ENCODE peak calls at places on chromosomes 2 and 18, in seven cellular contexts. B, L, S, Z, Q, H and M are unnamed samples.

GRCh38 chr2:234251326-234252271 is 201.1 kb downstream of the SPP2 start:
- DNase-seq in B (peak; percentile 99), L (no peak), S (no peak), Z (no peak), Q (no peak), H (no peak), M (no peak)

GRCh38 chr2:120481446-120482194 is 135.7 kb downstream of the INHBB start:
- DNase-seq in B (no peak), L (no peak), S (no peak), Z (no peak), Q (no peak), H (no peak), M (no peak)

GRCh38 chr2:88133875-88134274 is 6.0 kb upstream of the FABP1 start:
- DNase-seq in B (no peak), L (no peak), S (no peak), Z (no peak), Q (no peak), H (no peak), M (no peak)

GRCh38 chr2:140276661-140277060 is 1496.5 kb upstream of the NXPH2 start:
- DNase-seq in B (no peak), L (no peak), S (no peak), Z (no peak), Q (no peak), H (no peak), M (no peak)

GRCh38 chr2:108444941-108445840 is 3.8 kb upstream of the GCC2 start:
- DNase-seq in B (no peak), L (no peak), S (peak; percentile 75), Z (no peak), Q (no peak), H (no peak), M (no peak)

GRCh38 chr2:37780097-37780676 is 108.7 kb upstream of the CDC42EP3 start:
- DNase-seq in B (no peak), L (no peak), S (no peak), Z (no peak), Q (no peak), H (no peak), M (no peak)

GRCh38 chr18:64513401-64513800 is 364.5 kb upstream of the LINC00305 start:
- DNase-seq in B (no peak), L (no peak), S (no peak), Z (no peak), Q (no peak), H (no peak), M (no peak)

GRCh38 chr18:29749699-29750098 is 1292.8 kb downstream of the DSC3 start:
- DNase-seq in B (peak; percentile 54), L (no peak), S (no peak), Z (no peak), Q (no peak), H (no peak), M (no peak)

GRCh38 chr2:43294973-43295603 is 68.7 kb upstream of the ZFP36L2 start:
- DNase-seq in B (no peak), L (no peak), S (peak; percentile 28), Z (no peak), Q (no peak), H (no peak), M (no peak)

GRCh38 chr2:17051558-17051957 is 385.9 kb upstream of the CYRIA start:
- DNase-seq in B (no peak), L (no peak), S (no peak), Z (no peak), Q (no peak), H (no peak), M (no peak)

GRCh38 chr2:218012306-218012705 is 9.5 kb upstream of the TNS1 start:
- DNase-seq in B (no peak), L (no peak), S (no peak), Z (no peak), Q (no peak), H (no peak), M (no peak)

GRCh38 chr2:68362069-68362468 is 3.0 kb upstream of the PLEK start:
- DNase-seq in B (peak; percentile 14), L (peak; percentile 24), S (peak; percentile 93), Z (peak; percentile 62), Q (peak; percentile 95), H (peak; percentile 73), M (peak; percentile 89)

GRCh38 chr2:149049142-149049541 is 10.6 kb downstream of the LYPD6B start:
- DNase-seq in B (peak; percentile 37), L (no peak), S (no peak), Z (no peak), Q (no peak), H (no peak), M (no peak)

GRCh38 chr2:106054336-106054735 is 139.8 kb downstream of the UXS1 start:
- DNase-seq in B (no peak), L (no peak), S (no peak), Z (no peak), Q (no peak), H (no peak), M (no peak)

DNA sequence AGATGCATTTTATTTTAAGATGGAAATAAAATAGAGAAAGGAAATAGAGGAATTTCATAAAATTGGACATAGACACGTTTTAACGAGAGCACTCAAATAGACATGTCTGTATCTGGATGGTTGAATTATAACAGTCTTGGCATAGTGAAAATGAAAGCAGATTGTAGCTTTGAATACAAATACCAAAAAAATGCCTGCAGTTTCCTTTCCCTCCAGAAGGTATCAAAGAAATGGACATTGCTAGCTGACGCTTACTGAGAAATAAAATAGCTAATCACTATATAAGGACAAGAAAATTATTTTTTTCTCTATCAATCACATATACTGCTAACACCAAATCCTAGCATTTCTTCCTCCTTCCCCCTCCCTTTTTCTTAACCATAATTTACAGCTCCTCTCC is 11.4 kb upstream of the MAPRE2 start:
- DNase-seq in B (no peak), L (no peak), S (no peak), Z (no peak), Q (peak; percentile 54), H (peak; percentile 36), M (no peak)
- TF ChIP-seq CTCF in B (peak; percentile 21), L (no peak), S (no peak), Z (no peak), Q (no peak), H (no peak), M (peak; percentile 28)

GRCh38 chr2:23293756-23294155 is 91.2 kb upstream of the KLHL29 start:
- DNase-seq in B (no peak), L (no peak), S (no peak), Z (no peak), Q (no peak), H (no peak), M (no peak)

GRCh38 chr2:23293063-23293462 is 91.9 kb upstream of the KLHL29 start:
- DNase-seq in B (no peak), L (no peak), S (peak; percentile 37), Z (no peak), Q (no peak), H (no peak), M (no peak)

GRCh38 chr2:23291274-23291673 is 93.7 kb upstream of the KLHL29 start:
- DNase-seq in B (no peak), L (no peak), S (no peak), Z (no peak), Q (no peak), H (no peak), M (no peak)

GRCh38 chr2:23292024-23292423 is 93.0 kb upstream of the KLHL29 start:
- DNase-seq in B (no peak), L (no peak), S (peak; percentile 16), Z (no peak), Q (peak; percentile 4), H (no peak), M (no peak)

GRCh38 chr2:23294238-23294637 is 90.7 kb upstream of the KLHL29 start:
- DNase-seq in B (no peak), L (no peak), S (peak; percentile 8), Z (no peak), Q (no peak), H (no peak), M (peak; percentile 2)
- TF ChIP-seq CTCF in B (no peak), L (no peak), S (peak; percentile 16), Z (no peak), Q (no peak), H (no peak), M (no peak)

GRCh38 chr2:112670521-112671022 is 24.8 kb downstream of the SLC20A1 start:
- DNase-seq in B (no peak), L (no peak), S (no peak), Z (no peak), Q (no peak), H (no peak), M (no peak)
- TF ChIP-seq CTCF in B (no peak), L (no peak), S (no peak), Z (no peak), Q (no peak), H (no peak), M (no peak)

GRCh38 chr2:211049321-211050018 is 493.1 kb downstream of the CPS1 start:
- DNase-seq in B (no peak), L (no peak), S (no peak), Z (no peak), Q (no peak), H (no peak), M (no peak)

DNA sequence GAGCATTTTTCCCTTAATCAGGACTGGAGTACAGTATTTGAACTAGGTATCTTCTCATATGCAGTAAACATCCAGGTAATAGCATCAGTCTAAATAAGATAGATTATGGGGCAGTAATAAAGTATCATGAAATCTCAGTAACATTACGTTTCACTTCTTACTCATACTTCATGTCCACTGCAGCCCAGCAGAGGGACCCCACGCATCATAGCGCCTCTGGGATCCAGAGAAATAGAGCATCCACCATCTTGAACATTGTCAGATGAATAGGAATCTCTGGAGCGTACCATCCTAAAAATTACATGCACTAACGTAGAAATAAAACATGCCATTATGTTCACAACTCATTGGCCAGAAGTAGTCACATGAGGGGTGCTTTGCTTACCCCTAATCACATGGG is 499.0 kb downstream of the CPS1 start:
- DNase-seq in B (no peak), L (no peak), S (peak; percentile 11), Z (no peak), Q (no peak), H (no peak), M (no peak)
- TF ChIP-seq CTCF in B (no peak), L (peak; percentile 57), S (no peak), Z (no peak), Q (no peak), H (no peak), M (no peak)

GRCh38 chr2:163133602-163134001 is 295.0 kb upstream of the KCNH7 start:
- DNase-seq in B (no peak), L (no peak), S (no peak), Z (no peak), Q (no peak), H (no peak), M (no peak)

DNA sequence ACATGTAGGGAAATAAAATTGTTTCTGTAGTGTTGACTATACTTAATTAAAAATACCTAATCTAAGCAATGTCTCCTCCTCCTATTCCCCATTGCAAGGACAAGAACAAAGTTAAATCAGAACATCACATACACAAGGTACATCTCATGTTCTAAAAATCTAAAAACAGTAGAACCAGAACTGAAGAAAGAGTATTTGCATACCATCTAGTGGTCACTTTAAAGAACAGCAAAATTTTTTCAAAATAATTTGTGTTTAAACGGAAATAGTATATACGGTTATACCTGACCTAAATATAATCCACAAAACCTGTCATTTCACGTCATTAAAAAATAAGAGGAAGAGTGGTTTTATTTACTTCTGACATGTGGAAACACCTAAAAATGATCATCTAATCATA is 294.3 kb upstream of the KCNH7 start:
- DNase-seq in B (no peak), L (no peak), S (peak; percentile 18), Z (no peak), Q (no peak), H (no peak), M (no peak)
- TF ChIP-seq CTCF in B (peak; percentile 31), L (peak; percentile 50), S (no peak), Z (no peak), Q (peak; percentile 34), H (peak; percentile 17), M (peak; percentile 15)